ENCODE peak calls at places on chromosomes 5 and 9, in six cellular contexts. One of them, this sample, is unnamed.

GRCh38 chr9:32926901-32927300 is 74.5 kb downstream of the APTX start:
- DNase-seq in GM03348: no peak
- DNase-seq in D341Med: no peak
- DNase-seq in amygdala: no peak
- DNase-seq in NCI-H345: no peak
- DNase-seq in stomach: no peak
- DNase-seq in this sample: no peak

GRCh38 chr5:157708866-157709265 is 22.4 kb upstream of the THG1L start:
- DNase-seq in GM03348: no peak
- DNase-seq in D341Med: no peak
- DNase-seq in amygdala: no peak
- DNase-seq in NCI-H345: no peak
- DNase-seq in stomach: no peak
- DNase-seq in this sample: no peak

GRCh38 chr9:94853887-94854286 is 127.4 kb downstream of the AOPEP start:
- DNase-seq in GM03348: no peak
- DNase-seq in D341Med: no peak
- DNase-seq in amygdala: no peak
- DNase-seq in NCI-H345: no peak
- DNase-seq in stomach: no peak
- DNase-seq in this sample: no peak

GRCh38 chr9:114317665-114318357 is 5.1 kb upstream of the ORM1 start:
- DNase-seq in GM03348: peak; percentile 81
- DNase-seq in D341Med: no peak
- DNase-seq in amygdala: no peak
- DNase-seq in NCI-H345: no peak
- DNase-seq in stomach: no peak
- DNase-seq in this sample: no peak

GRCh38 chr5:76927961-76928360 is 24.9 kb upstream of the CRHBP start:
- DNase-seq in GM03348: no peak
- DNase-seq in D341Med: no peak
- DNase-seq in amygdala: no peak
- DNase-seq in NCI-H345: no peak
- DNase-seq in stomach: no peak
- DNase-seq in this sample: no peak

GRCh38 chr5:15383469-15383868 is 116.5 kb upstream of the FBXL7 start:
- DNase-seq in GM03348: peak; percentile 33
- DNase-seq in D341Med: no peak
- DNase-seq in amygdala: no peak
- DNase-seq in NCI-H345: no peak
- DNase-seq in stomach: no peak
- DNase-seq in this sample: no peak

GRCh38 chr5:157516626-157517325 is 56.8 kb downstream of the NIPAL4 start:
- DNase-seq in GM03348: peak; percentile 85
- DNase-seq in D341Med: no peak
- DNase-seq in amygdala: no peak
- DNase-seq in NCI-H345: no peak
- DNase-seq in stomach: no peak
- DNase-seq in this sample: no peak

GRCh38 chr5:178625679-178626483 is 969 bp downstream of the CLK4 start:
- DNase-seq in GM03348: peak; percentile 42
- DNase-seq in D341Med: no peak
- DNase-seq in amygdala: no peak
- DNase-seq in NCI-H345: peak; percentile 44
- DNase-seq in stomach: no peak
- DNase-seq in this sample: no peak

GRCh38 chr5:136014976-136015375 is 13.8 kb upstream of the TGFBI start:
- DNase-seq in GM03348: no peak
- DNase-seq in D341Med: no peak
- DNase-seq in amygdala: no peak
- DNase-seq in NCI-H345: no peak
- DNase-seq in stomach: no peak
- DNase-seq in this sample: no peak

GRCh38 chr5:142826093-142826492 is 55.9 kb downstream of the ARHGAP26 start:
- DNase-seq in GM03348: no peak
- DNase-seq in D341Med: no peak
- DNase-seq in amygdala: no peak
- DNase-seq in NCI-H345: no peak
- DNase-seq in stomach: no peak
- DNase-seq in this sample: no peak

GRCh38 chr5:125199968-125200841 is 453.8 kb upstream of the ZNF608 start:
- DNase-seq in GM03348: peak; percentile 9
- DNase-seq in D341Med: peak; percentile 41
- DNase-seq in amygdala: peak; percentile 53
- DNase-seq in NCI-H345: peak; percentile 39
- DNase-seq in stomach: peak; percentile 29
- DNase-seq in this sample: no peak

GRCh38 chr9:128719919-128720605 is 3.9 kb downstream of the ZDHHC12 start:
- DNase-seq in GM03348: no peak
- DNase-seq in D341Med: no peak
- DNase-seq in amygdala: no peak
- DNase-seq in NCI-H345: no peak
- DNase-seq in stomach: no peak
- DNase-seq in this sample: no peak

GRCh38 chr5:157198277-157199058 is 17.8 kb downstream of the ITK start:
- DNase-seq in GM03348: no peak
- DNase-seq in D341Med: no peak
- DNase-seq in amygdala: no peak
- DNase-seq in NCI-H345: no peak
- DNase-seq in stomach: peak; percentile 29
- DNase-seq in this sample: no peak

GRCh38 chr9:93820667-93821306 is 134.4 kb downstream of the BARX1 start:
- DNase-seq in GM03348: peak; percentile 4
- DNase-seq in D341Med: peak; percentile 41
- DNase-seq in amygdala: no peak
- DNase-seq in NCI-H345: no peak
- DNase-seq in stomach: no peak
- DNase-seq in this sample: no peak

GRCh38 chr5:137389042-137389441 is 110.1 kb downstream of the SPOCK1 start:
- DNase-seq in GM03348: no peak
- DNase-seq in D341Med: no peak
- DNase-seq in amygdala: no peak
- DNase-seq in NCI-H345: no peak
- DNase-seq in stomach: no peak
- DNase-seq in this sample: no peak

This sample was measured in left colon.